ENCODE peak calls at places on chromosomes 3 and 15, in eight cellular contexts. N is CD8-positive, alpha-beta T cell; K is ovary; Y is fibroblast of lung; C is heart right ventricle; P is left ventricle myocardium inferior; E is lower lobe of right lung; H is Peyer's patch. L is an unnamed sample.
A peak's percentile ranks its signal among the peaks of the same experiment; 100 is the strongest.

GRCh38 chr3:72258366-72258765 is 473.4 kb upstream of the PROK2 start:
- DNase-seq in N (no peak), C (no peak), K (no peak), H (no peak), P (no peak), E (no peak), Y (no peak), L (no peak)

GRCh38 chr3:195908439-195909293 is at the start of gene TNK2:
- DNase-seq in E (peak; percentile 71), Y (no peak), H (peak; percentile 48), P (no peak), C (peak; percentile 46), N (no peak), K (no peak), L (no peak)

GRCh38 chr15:33454996-33455395 is 144.2 kb downstream of the RYR3 start:
- DNase-seq in C (no peak), E (no peak), Y (no peak), N (no peak), H (no peak), K (no peak), P (no peak), L (no peak)

GRCh38 chr3:79361748-79362378 is 405.9 kb downstream of the ROBO1 start:
- DNase-seq in H (no peak), K (no peak), E (no peak), Y (peak; percentile 37), P (no peak), N (no peak), C (no peak), L (peak; percentile 21)

GRCh38 chr15:33392453-33392852 is 81.7 kb downstream of the RYR3 start:
- DNase-seq in K (no peak), H (no peak), C (no peak), Y (no peak), E (no peak), N (no peak), P (no peak), L (no peak)

GRCh38 chr15:40029979-40030893 is 8.7 kb downstream of the SRP14 start:
- DNase-seq in E (no peak), Y (no peak), K (no peak), N (no peak), P (no peak), C (no peak), H (no peak), L (peak; percentile 69)

GRCh38 chr3:174862666-174863065 is 3.5 kb downstream of the NAALADL2 start:
- DNase-seq in K (no peak), Y (no peak), E (no peak), P (no peak), N (no peak), C (no peak), H (no peak), L (no peak)

GRCh38 chr3:193975072-193975535 is 160.8 kb upstream of the HES1 start:
- DNase-seq in H (no peak), C (no peak), N (no peak), Y (no peak), E (no peak), K (peak; percentile 42), P (no peak), L (no peak)

GRCh38 chr3:164465172-164465571 is 613.1 kb downstream of the SI start:
- DNase-seq in P (no peak), H (no peak), E (no peak), Y (peak; percentile 76), C (no peak), K (no peak), N (no peak), L (no peak)

GRCh38 chr15:85950101-85950500 is 129.6 kb upstream of the AGBL1 start:
- DNase-seq in N (no peak), C (peak; percentile 58), H (no peak), K (no peak), P (peak; percentile 60), Y (no peak), E (no peak), L (no peak)

GRCh38 chr15:45091161-45091560 is 22.8 kb downstream of the DUOX2 start:
- DNase-seq in P (no peak), E (no peak), Y (peak; percentile 19), K (no peak), H (no peak), N (no peak), C (no peak), L (no peak)

GRCh38 chr3:142987707-142988106 is 13.7 kb upstream of the U2SURP start:
- DNase-seq in K (no peak), H (no peak), N (no peak), P (peak; percentile 22), E (no peak), C (no peak), Y (peak; percentile 36), L (no peak)

GRCh38 chr15:82709081-82709420 is 624 bp downstream of the AP3B2 start:
- DNase-seq in K (no peak), C (no peak), H (no peak), P (no peak), N (no peak), Y (peak; percentile 8), E (no peak), L (no peak)

GRCh38 chr15:74251187-74251811 is 15.2 kb downstream of the CCDC33 start:
- DNase-seq in Y (no peak), P (peak; percentile 87), N (no peak), C (peak; percentile 84), E (no peak), H (no peak), K (no peak), L (no peak)

GRCh38 chr15:29270169-29270955 is 740 bp upstream of the NSMCE3 start:
- DNase-seq in H (no peak), C (no peak), N (peak; percentile 7), K (no peak), Y (peak; percentile 49), E (no peak), P (no peak), L (no peak)

GRCh38 chr15:90257776-90258175 is 7.7 kb upstream of the NGRN start:
- DNase-seq in H (no peak), E (no peak), K (no peak), P (no peak), C (no peak), Y (no peak), N (no peak), L (no peak)

GRCh38 chr3:150236683-150237082 is 171.4 kb upstream of the TSC22D2 start:
- DNase-seq in N (no peak), K (no peak), P (no peak), E (no peak), H (no peak), C (no peak), Y (peak; percentile 86), L (no peak)

GRCh38 chr3:116445291-116445841 is at the start of gene LSAMP:
- DNase-seq in H (no peak), P (no peak), Y (peak; percentile 52), N (no peak), E (no peak), K (peak; percentile 42), C (peak; percentile 20), L (no peak)

GRCh38 chr15:51024735-51025453 is 69.8 kb downstream of the TNFAIP8L3 start:
- DNase-seq in C (no peak), Y (peak; percentile 22), P (no peak), H (no peak), N (no peak), K (no peak), E (no peak), L (no peak)

GRCh38 chr15:38373016-38373415 is 80.9 kb upstream of the FAM98B start:
- DNase-seq in N (no peak), P (no peak), K (no peak), Y (no peak), C (no peak), H (no peak), E (no peak), L (no peak)

GRCh38 chr3:42988566-42988965 is 9.5 kb downstream of the GASK1A start:
- DNase-seq in Y (no peak), P (no peak), N (no peak), H (no peak), E (no peak), C (no peak), K (no peak), L (no peak)

GRCh38 chr3:5274116-5274515 is 86.6 kb downstream of the EDEM1 start:
- DNase-seq in P (no peak), Y (peak; percentile 35), H (no peak), C (no peak), E (no peak), N (no peak), K (no peak), L (no peak)

GRCh38 chr3:85304360-85304964 is 345.7 kb downstream of the CADM2 start:
- DNase-seq in Y (peak; percentile 0), N (no peak), K (no peak), C (no peak), E (no peak), H (no peak), P (no peak), L (no peak)

GRCh38 chr3:14798231-14798630 is 20.5 kb upstream of the FGD5 start:
- DNase-seq in Y (no peak), H (no peak), K (no peak), N (no peak), E (no peak), C (no peak), P (no peak), L (no peak)

GRCh38 chr3:159654183-159655134 is 334.2 kb upstream of the IL12A start:
- DNase-seq in P (no peak), H (no peak), E (no peak), Y (no peak), K (no peak), C (peak; percentile 13), N (no peak), L (no peak)
- H3K4me3 ChIP-seq in P (no peak overlapping the region), H (no peak overlapping the region), E (no peak overlapping the region), Y (no peak overlapping the region), K (no peak overlapping the region), C (no peak overlapping the region), N (no peak overlapping the region), L (no peak overlapping the region)

GRCh38 chr15:94991718-94992117 is 760.4 kb downstream of the MCTP2 start:
- DNase-seq in K (no peak), H (no peak), E (no peak), P (no peak), C (no peak), Y (no peak), N (no peak), L (no peak)
- H3K9me3 ChIP-seq in K (no peaks in the 10 kb centered on the region), H (no peaks in the 10 kb centered on the region), E (no peaks in the 10 kb centered on the region), P (peaks cover 26% of the 10 kb centered on the region), C (peaks cover 9% of the 10 kb centered on the region), Y (no peaks in the 10 kb centered on the region), N (no peaks in the 10 kb centered on the region), L (no peaks in the 10 kb centered on the region)

DNA sequence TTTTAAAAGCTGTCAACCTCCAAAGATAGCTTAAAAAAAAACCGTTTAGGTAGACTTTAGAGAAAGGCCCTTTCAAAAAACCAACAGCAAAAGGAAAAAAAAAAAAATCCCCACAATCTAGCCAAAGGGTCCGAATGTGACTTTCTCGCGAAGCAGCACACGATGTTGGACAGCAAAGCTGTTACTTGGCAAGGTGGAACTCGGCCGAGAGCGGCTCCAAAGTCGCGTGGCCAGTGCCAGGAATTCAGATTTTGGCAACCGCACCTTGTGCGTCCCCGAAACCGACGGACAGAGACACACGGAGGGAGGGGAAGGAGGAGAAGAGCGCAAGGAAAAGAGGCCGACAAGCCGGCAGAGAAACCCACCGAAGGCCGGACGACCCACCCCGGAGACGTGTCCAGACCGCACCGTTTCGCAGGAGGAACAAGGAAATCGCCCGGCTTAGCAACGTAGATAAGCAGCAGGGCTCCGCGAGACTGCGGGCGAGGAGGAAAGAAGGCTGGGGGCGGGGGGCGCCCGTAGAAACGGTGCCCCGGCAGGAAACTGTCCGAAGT is 517.3 kb downstream of the MECOM start:
- DNase-seq in K (peak; percentile 18), H (no peak), E (peak; percentile 70), P (peak; percentile 37), C (peak; percentile 68), Y (peak; percentile 78), N (no peak), L (peak; percentile 70)
- H3K4me3 ChIP-seq in K (peak overlapping the region; percentile 37), H (peak overlapping the region; percentile 60), E (peak overlapping the region; percentile 57), P (peak overlapping the region; percentile 71), C (peak overlapping the region; percentile 61), Y (peak overlapping the region; percentile 82), N (no peak overlapping the region), L (peak overlapping the region; percentile 31)

GRCh38 chr3:105040026-105040622 is 326.6 kb upstream of the ALCAM start:
- DNase-seq in P (no peak), Y (peak; percentile 47), E (no peak), K (no peak), C (no peak), H (no peak), N (no peak), L (no peak)
- H3K9me3 ChIP-seq in P (no peaks in the 10 kb centered on the region), Y (no peaks in the 10 kb centered on the region), E (no peaks in the 10 kb centered on the region), K (no peaks in the 10 kb centered on the region), C (no peaks in the 10 kb centered on the region), H (no peaks in the 10 kb centered on the region), N (no peaks in the 10 kb centered on the region), L (no peaks in the 10 kb centered on the region)